ENCODE peak calls at places on chromosomes 11 and 22, in five cellular contexts. One of them, this sample, is unnamed.

GRCh38 chr22:46812034-46812605 is 49.7 kb downstream of the TBC1D22A start:
- DNase-seq in right atrium auricular region: peak
- DNase-seq in colonic mucosa: no peak
- DNase-seq in astrocyte: no peak
- DNase-seq in fibroblast of mammary gland: no peak
- DNase-seq in this sample: no peak

GRCh38 chr22:29258407-29259252 is 9.2 kb downstream of the RHBDD3 start:
- DNase-seq in right atrium auricular region: peak
- DNase-seq in colonic mucosa: no peak
- DNase-seq in astrocyte: no peak
- DNase-seq in fibroblast of mammary gland: no peak
- DNase-seq in this sample: no peak

GRCh38 chr22:31828739-31829138 is 74.9 kb downstream of the DEPDC5 start:
- DNase-seq in right atrium auricular region: no peak
- DNase-seq in colonic mucosa: no peak
- DNase-seq in astrocyte: no peak
- DNase-seq in fibroblast of mammary gland: peak
- DNase-seq in this sample: peak

GRCh38 chr11:116808262-116809175 is 14.6 kb downstream of the APOA4 start:
- DNase-seq in right atrium auricular region: no peak
- DNase-seq in colonic mucosa: peak
- DNase-seq in astrocyte: no peak
- DNase-seq in fibroblast of mammary gland: peak
- DNase-seq in this sample: peak

GRCh38 chr22:41009222-41009948 is 58.2 kb downstream of the RBX1 start:
- DNase-seq in right atrium auricular region: no peak
- DNase-seq in colonic mucosa: peak
- DNase-seq in astrocyte: peak
- DNase-seq in fibroblast of mammary gland: peak
- DNase-seq in this sample: peak

GRCh38 chr11:34656062-34656720 is 35.3 kb downstream of the EHF start:
- DNase-seq in right atrium auricular region: no peak
- DNase-seq in colonic mucosa: no peak
- DNase-seq in astrocyte: peak
- DNase-seq in fibroblast of mammary gland: peak
- DNase-seq in this sample: peak

GRCh38 chr11:97611345-97611744 is 1221.5 kb downstream of the JRKL start:
- DNase-seq in right atrium auricular region: no peak
- DNase-seq in colonic mucosa: no peak
- DNase-seq in astrocyte: no peak
- DNase-seq in fibroblast of mammary gland: no peak
- DNase-seq in this sample: no peak

GRCh38 chr11:66855574-66856495 is 1.0 kb upstream of the LRFN4 start:
- DNase-seq in right atrium auricular region: peak
- DNase-seq in colonic mucosa: peak
- DNase-seq in astrocyte: peak
- DNase-seq in fibroblast of mammary gland: peak
- DNase-seq in this sample: peak

GRCh38 chr22:26972281-26972680 is 314.9 kb downstream of the MIAT start:
- DNase-seq in right atrium auricular region: no peak
- DNase-seq in colonic mucosa: no peak
- DNase-seq in astrocyte: peak
- DNase-seq in fibroblast of mammary gland: no peak
- DNase-seq in this sample: peak

GRCh38 chr11:63520606-63521170 is 14.8 kb downstream of the LGALS12 start:
- DNase-seq in right atrium auricular region: no peak
- DNase-seq in colonic mucosa: no peak
- DNase-seq in astrocyte: no peak
- DNase-seq in fibroblast of mammary gland: peak
- DNase-seq in this sample: no peak

GRCh38 chr11:63518548-63518947 is 12.7 kb downstream of the LGALS12 start:
- DNase-seq in right atrium auricular region: no peak
- DNase-seq in colonic mucosa: no peak
- DNase-seq in astrocyte: peak
- DNase-seq in fibroblast of mammary gland: peak
- DNase-seq in this sample: peak

GRCh38 chr11:63517156-63517555 is 11.3 kb downstream of the LGALS12 start:
- DNase-seq in right atrium auricular region: no peak
- DNase-seq in colonic mucosa: no peak
- DNase-seq in astrocyte: no peak
- DNase-seq in fibroblast of mammary gland: no peak
- DNase-seq in this sample: no peak

GRCh38 chr11:63512816-63513215 is 6.9 kb downstream of the LGALS12 start:
- DNase-seq in right atrium auricular region: no peak
- DNase-seq in colonic mucosa: no peak
- DNase-seq in astrocyte: no peak
- DNase-seq in fibroblast of mammary gland: no peak
- DNase-seq in this sample: no peak

GRCh38 chr11:63516109-63516508 is 10.2 kb downstream of the LGALS12 start:
- DNase-seq in right atrium auricular region: no peak
- DNase-seq in colonic mucosa: no peak
- DNase-seq in astrocyte: no peak
- DNase-seq in fibroblast of mammary gland: no peak
- DNase-seq in this sample: no peak
- TF ChIP-seq CTCF in right atrium auricular region: no peak
- TF ChIP-seq CTCF in colonic mucosa: no peak
- TF ChIP-seq CTCF in astrocyte: no peak
- TF ChIP-seq CTCF in fibroblast of mammary gland: no peak
- TF ChIP-seq CTCF in this sample: no peak

DNA sequence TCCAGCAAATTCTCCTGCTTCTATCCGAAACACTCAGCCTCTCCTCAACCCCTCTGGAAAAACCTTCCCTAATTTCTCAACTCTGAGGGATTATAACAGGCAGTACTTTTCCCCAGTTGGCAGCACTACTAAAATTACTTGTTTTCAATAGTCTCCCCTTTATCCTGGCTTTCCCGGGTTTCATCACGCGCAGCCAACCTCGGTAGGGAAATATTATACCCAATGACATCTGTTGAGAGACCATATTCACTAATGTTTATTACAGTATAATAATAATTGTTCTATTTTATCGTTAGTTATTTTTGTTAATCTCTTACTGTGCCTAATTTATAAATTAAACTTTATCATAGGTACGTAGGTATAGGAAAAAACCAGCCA is 330 bp upstream of the POLD3 start:
- DNase-seq in right atrium auricular region: no peak
- DNase-seq in colonic mucosa: no peak
- DNase-seq in astrocyte: no peak
- DNase-seq in fibroblast of mammary gland: peak
- DNase-seq in this sample: no peak
- H3K4me3 ChIP-seq in right atrium auricular region: peak
- H3K4me3 ChIP-seq in colonic mucosa: peak
- H3K4me3 ChIP-seq in astrocyte: peak
- H3K4me3 ChIP-seq in fibroblast of mammary gland: peak
- H3K4me3 ChIP-seq in this sample: peak

DNA sequence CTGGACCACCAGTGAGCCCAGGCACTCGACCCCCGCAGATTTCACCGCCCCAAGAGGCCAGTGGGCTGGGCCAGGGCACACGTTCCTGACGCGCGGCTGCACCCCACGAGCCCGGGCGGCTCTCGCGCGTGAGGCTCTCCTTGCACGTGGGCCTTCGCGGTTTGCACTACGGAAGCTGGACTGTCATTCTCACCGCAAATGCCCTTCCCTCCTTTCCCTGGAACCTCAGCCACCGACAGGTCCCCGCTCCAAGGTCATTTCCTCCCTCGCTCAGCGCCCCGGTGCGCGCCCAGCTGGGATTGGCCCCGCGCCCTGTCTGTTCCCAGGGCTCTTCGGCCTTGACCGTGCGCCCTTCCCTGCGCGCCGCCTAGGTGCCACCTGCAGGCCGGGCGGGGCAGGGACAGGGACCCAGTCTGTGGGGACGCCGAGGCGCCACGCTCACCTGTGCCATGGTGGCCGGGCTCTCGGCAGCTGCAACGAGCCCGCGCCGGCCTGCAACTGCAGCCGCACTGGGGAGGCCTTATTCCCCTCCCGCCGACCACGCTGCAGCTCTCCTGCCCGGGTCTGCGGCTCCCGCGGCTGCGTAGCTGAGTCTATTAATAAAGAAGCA is 2.1 kb upstream of the CPT1A start:
- DNase-seq in right atrium auricular region: no peak
- DNase-seq in colonic mucosa: peak
- DNase-seq in astrocyte: peak
- DNase-seq in fibroblast of mammary gland: no peak
- DNase-seq in this sample: no peak
- TF ChIP-seq CTCF in right atrium auricular region: peak
- TF ChIP-seq CTCF in colonic mucosa: peak
- TF ChIP-seq CTCF in astrocyte: no peak
- TF ChIP-seq CTCF in fibroblast of mammary gland: no peak
- TF ChIP-seq CTCF in this sample: no peak

GRCh38 chr11:46333129-46333947 is 13.9 kb upstream of the DGKZ start:
- DNase-seq in right atrium auricular region: no peak
- DNase-seq in colonic mucosa: no peak
- DNase-seq in astrocyte: no peak
- DNase-seq in fibroblast of mammary gland: no peak
- DNase-seq in this sample: no peak
- H3K4me3 ChIP-seq in right atrium auricular region: peak
- H3K4me3 ChIP-seq in colonic mucosa: peak
- H3K4me3 ChIP-seq in astrocyte: peak
- H3K4me3 ChIP-seq in fibroblast of mammary gland: no peak
- H3K4me3 ChIP-seq in this sample: no peak

GRCh38 chr11:64165482-64165841 is 451 bp downstream of the MACROD1 start:
- DNase-seq in right atrium auricular region: no peak
- DNase-seq in colonic mucosa: peak
- DNase-seq in astrocyte: no peak
- DNase-seq in fibroblast of mammary gland: no peak
- DNase-seq in this sample: no peak
- TF ChIP-seq CTCF in right atrium auricular region: no peak
- TF ChIP-seq CTCF in colonic mucosa: no peak
- TF ChIP-seq CTCF in astrocyte: no peak
- TF ChIP-seq CTCF in fibroblast of mammary gland: no peak
- TF ChIP-seq CTCF in this sample: no peak

GRCh38 chr11:111379500-111380136 is 543 bp upstream of the POU2AF1 start:
- DNase-seq in right atrium auricular region: no peak
- DNase-seq in colonic mucosa: no peak
- DNase-seq in astrocyte: no peak
- DNase-seq in fibroblast of mammary gland: no peak
- DNase-seq in this sample: no peak

GRCh38 chr11:111378185-111378772 is 796 bp downstream of the POU2AF1 start:
- DNase-seq in right atrium auricular region: no peak
- DNase-seq in colonic mucosa: no peak
- DNase-seq in astrocyte: no peak
- DNase-seq in fibroblast of mammary gland: no peak
- DNase-seq in this sample: no peak

GRCh38 chr11:111378773-111379499 is at the start of gene POU2AF1:
- DNase-seq in right atrium auricular region: no peak
- DNase-seq in colonic mucosa: no peak
- DNase-seq in astrocyte: peak
- DNase-seq in fibroblast of mammary gland: peak
- DNase-seq in this sample: peak

GRCh38 chr11:111373590-111373989 is 5.5 kb downstream of the POU2AF1 start:
- DNase-seq in right atrium auricular region: no peak
- DNase-seq in colonic mucosa: no peak
- DNase-seq in astrocyte: no peak
- DNase-seq in fibroblast of mammary gland: no peak
- DNase-seq in this sample: no peak

GRCh38 chr11:111376453-111376871 is 2.6 kb downstream of the POU2AF1 start:
- DNase-seq in right atrium auricular region: no peak
- DNase-seq in colonic mucosa: no peak
- DNase-seq in astrocyte: no peak
- DNase-seq in fibroblast of mammary gland: no peak
- DNase-seq in this sample: no peak
- H3K4me3 ChIP-seq in right atrium auricular region: no peak
- H3K4me3 ChIP-seq in colonic mucosa: no peak
- H3K4me3 ChIP-seq in astrocyte: no peak
- H3K4me3 ChIP-seq in fibroblast of mammary gland: no peak
- H3K4me3 ChIP-seq in this sample: no peak

DNA sequence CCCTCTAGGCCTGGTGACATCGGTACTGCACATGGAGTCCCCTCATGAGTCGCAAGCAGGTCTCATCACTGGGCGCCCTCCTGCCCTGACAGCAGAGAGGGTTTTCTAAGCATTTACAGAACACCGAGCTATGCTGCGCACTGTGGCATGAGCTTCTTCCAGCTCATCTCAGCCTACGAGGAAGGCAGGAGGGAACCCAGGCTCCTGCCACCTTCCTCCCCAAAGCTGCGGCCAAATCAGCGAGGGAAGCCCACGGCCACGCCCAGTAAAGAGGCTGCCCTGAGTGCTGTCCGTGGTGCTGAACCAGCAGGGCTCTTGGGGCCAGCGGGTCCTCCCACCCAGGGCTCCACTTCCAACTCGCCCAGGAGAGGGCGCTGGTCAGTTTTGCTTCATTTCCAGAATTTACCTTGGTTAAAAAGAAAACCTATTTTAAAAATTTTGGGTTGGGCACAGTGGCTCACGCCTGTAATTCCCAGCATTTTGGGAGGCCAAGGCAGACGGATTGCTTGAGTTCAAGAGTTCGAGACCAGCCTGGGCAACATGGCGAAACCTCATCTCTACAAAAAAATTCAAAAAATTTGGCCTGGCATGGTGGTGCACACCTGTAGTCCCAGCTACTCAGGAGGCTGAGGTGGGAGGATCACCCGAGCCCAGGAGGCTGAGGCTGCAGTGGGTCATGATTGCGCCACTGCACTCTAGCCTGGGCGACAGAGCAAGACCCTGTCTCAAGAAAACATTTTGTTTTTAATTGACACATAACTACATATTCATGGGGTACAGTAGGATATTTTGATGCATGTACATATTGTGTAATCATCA is 34.2 kb downstream of the PHF21B start:
- DNase-seq in right atrium auricular region: no peak
- DNase-seq in colonic mucosa: peak
- DNase-seq in astrocyte: peak
- DNase-seq in fibroblast of mammary gland: peak
- DNase-seq in this sample: peak
- TF ChIP-seq CTCF in right atrium auricular region: peak
- TF ChIP-seq CTCF in colonic mucosa: peak
- TF ChIP-seq CTCF in astrocyte: peak
- TF ChIP-seq CTCF in fibroblast of mammary gland: peak
- TF ChIP-seq CTCF in this sample: peak

DNA sequence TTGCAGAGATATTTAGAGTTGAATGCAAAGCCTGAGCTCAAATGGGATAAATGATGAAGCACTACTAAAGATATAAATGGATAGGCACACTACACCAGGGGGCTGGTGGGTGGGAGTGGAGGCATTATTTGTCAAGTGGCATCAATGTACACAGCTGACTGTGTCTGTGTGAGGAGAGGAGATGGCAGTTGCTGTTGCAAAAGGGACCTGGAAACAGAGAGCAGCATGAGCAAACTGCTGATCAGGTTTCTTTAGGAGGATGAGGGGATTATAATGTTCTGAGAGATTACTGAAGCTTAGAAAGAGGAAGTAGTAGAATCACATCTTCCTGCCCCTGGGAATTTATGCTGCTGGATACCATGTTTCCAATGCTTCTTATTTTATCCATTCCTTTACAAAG is 39.4 kb upstream of the LIN7C start:
- DNase-seq in right atrium auricular region: no peak
- DNase-seq in colonic mucosa: no peak
- DNase-seq in astrocyte: no peak
- DNase-seq in fibroblast of mammary gland: no peak
- DNase-seq in this sample: no peak
- H3K4me3 ChIP-seq in right atrium auricular region: no peak
- H3K4me3 ChIP-seq in colonic mucosa: no peak
- H3K4me3 ChIP-seq in astrocyte: no peak
- H3K4me3 ChIP-seq in fibroblast of mammary gland: no peak
- H3K4me3 ChIP-seq in this sample: no peak